ENCODE peak calls at places on chromosomes 12 and 14, in five cellular contexts. A is K562, Z is SK-N-SH, E is GM12878, H is HepG2. K is an unnamed sample.

GRCh38 chr12:46915082-46915481 is 89.3 kb upstream of the SLC38A4 start:
- DNase-seq in A (no peak), Z (no peak), E (no peak), H (no peak), K (no peak)

GRCh38 chr14:32559595-32559994 is 230.5 kb downstream of the AKAP6 start:
- DNase-seq in A (no peak), Z (no peak), E (no peak), H (no peak), K (no peak)

GRCh38 chr14:59133709-59134108 is 54.8 kb upstream of the DAAM1 start:
- DNase-seq in A (no peak), Z (no peak), E (no peak), H (no peak), K (no peak)

GRCh38 chr12:32893458-32893857 is 3.1 kb downstream of the PKP2 start:
- DNase-seq in A (no peak), Z (no peak), E (no peak), H (peak; percentile 74), K (no peak)

GRCh38 chr12:33370318-33370717 is 69.3 kb downstream of the SYT10 start:
- DNase-seq in A (no peak), Z (no peak), E (no peak), H (no peak), K (no peak)

GRCh38 chr14:43483415-43483814 is 1023.7 kb downstream of the FSCB start:
- DNase-seq in A (no peak), Z (no peak), E (no peak), H (no peak), K (no peak)

GRCh38 chr14:75470238-75470797 is 42.5 kb downstream of the JDP2 start:
- DNase-seq in A (no peak), Z (no peak), E (no peak), H (no peak), K (no peak)

GRCh38 chr14:28116716-28117115 is 649.9 kb upstream of the FOXG1 start:
- DNase-seq in A (no peak), Z (no peak), E (no peak), H (no peak), K (no peak)

GRCh38 chr12:56670836-56671235 is 17.2 kb downstream of the PTGES3 start:
- DNase-seq in A (no peak), Z (no peak), E (no peak), H (no peak), K (no peak)

DNA sequence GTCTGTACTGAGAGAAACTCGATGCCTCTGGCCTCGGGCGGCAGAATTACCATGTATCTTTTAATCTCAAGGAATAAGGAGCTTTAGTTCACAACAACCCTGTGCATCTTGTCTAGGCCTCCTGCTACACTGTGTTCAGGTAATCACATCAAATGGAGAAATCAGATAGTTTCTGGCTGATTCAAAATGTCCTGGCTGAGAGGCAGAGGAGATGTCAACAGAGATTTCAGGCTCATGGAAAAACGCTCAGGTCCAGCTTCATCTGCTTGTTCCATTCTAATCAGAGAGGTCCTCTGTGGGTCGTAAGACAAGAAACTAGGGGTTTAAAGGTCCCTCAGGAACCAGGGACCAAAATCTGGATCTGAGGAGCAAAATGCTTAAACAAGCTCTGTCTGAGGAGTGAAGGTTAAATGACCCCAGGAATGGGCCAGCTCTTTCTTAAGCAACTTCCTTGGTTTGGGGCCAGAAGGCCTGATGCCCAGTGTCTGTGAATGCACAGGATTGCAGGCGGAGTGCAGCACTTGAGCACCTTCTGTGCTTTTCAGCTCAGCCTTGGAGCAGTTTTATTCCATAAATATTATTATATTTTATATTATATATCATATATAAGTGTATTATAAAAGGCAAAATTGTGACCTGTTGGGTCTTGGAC is 170.2 kb upstream of the PRICKLE1 start:
- DNase-seq in A (no peak), Z (no peak), E (no peak), H (no peak), K (no peak)
- TF ChIP-seq YY1 in A (no peak), Z (no peak), E (no peak), H (no peak), K (no peak)

GRCh38 chr12:79302171-79302841 is 388.5 kb downstream of the PAWR start:
- DNase-seq in A (no peak), Z (no peak), E (no peak), H (no peak), K (no peak)
- H3K4me1 ChIP-seq in A (no peaks in the 10 kb centered on the region), Z (no peaks in the 10 kb centered on the region), E (no peaks in the 10 kb centered on the region), H (peaks cover 21% of the 10 kb centered on the region), K (no peaks in the 10 kb centered on the region)

GRCh38 chr14:67765192-67765834 is 51.1 kb downstream of the ZFYVE26 start:
- DNase-seq in A (no peak), Z (no peak), E (no peak), H (no peak), K (no peak)

GRCh38 chr14:67766035-67766680 is 50.2 kb downstream of the ZFYVE26 start:
- DNase-seq in A (no peak), Z (no peak), E (no peak), H (no peak), K (no peak)

GRCh38 chr14:67763158-67763822 is 53.1 kb downstream of the ZFYVE26 start:
- DNase-seq in A (no peak), Z (no peak), E (no peak), H (peak; percentile 83), K (no peak)

GRCh38 chr14:67762051-67762450 is 54.3 kb downstream of the ZFYVE26 start:
- DNase-seq in A (no peak), Z (no peak), E (no peak), H (no peak), K (no peak)

GRCh38 chr14:67764496-67764895 is 51.9 kb downstream of the ZFYVE26 start:
- DNase-seq in A (no peak), Z (no peak), E (no peak), H (no peak), K (no peak)
- TF ChIP-seq CHD2 in A (no peak), Z (no peak), E (no peak), H (no peak), K (no peak)

GRCh38 chr12:63151061-63151897 is at the start of gene AVPR1A:
- DNase-seq in A (no peak), Z (peak; percentile 9), E (no peak), H (no peak), K (peak; percentile 67)

GRCh38 chr12:63151898-63152700 is 1.1 kb upstream of the AVPR1A start:
- DNase-seq in A (peak; percentile 18), Z (peak; percentile 61), E (no peak), H (peak; percentile 32), K (peak; percentile 62)

GRCh38 chr12:63149884-63150254 is 1.1 kb downstream of the AVPR1A start:
- DNase-seq in A (no peak), Z (peak; percentile 3), E (no peak), H (no peak), K (no peak)

GRCh38 chr12:63154560-63154959 is 3.6 kb upstream of the AVPR1A start:
- DNase-seq in A (no peak), Z (no peak), E (no peak), H (no peak), K (no peak)

GRCh38 chr12:63150255-63151060 is 543 bp downstream of the AVPR1A start:
- DNase-seq in A (no peak), Z (peak; percentile 17), E (no peak), H (no peak), K (peak; percentile 83)
- TF ChIP-seq YY1 in A (no peak), Z (no peak), E (no peak), H (no peak), K (no peak)

GRCh38 chr12:29563636-29564035 is 66.2 kb upstream of the OVCH1 start:
- DNase-seq in A (no peak), Z (no peak), E (no peak), H (no peak), K (no peak)
- H3K4me1 ChIP-seq in A (no peaks in the 10 kb centered on the region), Z (no peaks in the 10 kb centered on the region), E (no peaks in the 10 kb centered on the region), H (peaks cover 6% of the 10 kb centered on the region), K (peaks cover 3% of the 10 kb centered on the region)

GRCh38 chr12:105261010-105261409 is 25.0 kb upstream of the APPL2 start:
- DNase-seq in A (no peak), Z (no peak), E (no peak), H (no peak), K (no peak)
- TF ChIP-seq CHD2 in A (no peak), Z (no peak), E (no peak), H (no peak), K (no peak)

GRCh38 chr14:54562334-54562733 is 4.6 kb upstream of the SAMD4A start:
- DNase-seq in A (no peak), Z (no peak), E (no peak), H (no peak), K (no peak)
- TF ChIP-seq YY1 in A (no peak), Z (no peak), E (no peak), H (no peak), K (no peak)

GRCh38 chr14:102538598-102539543 is 29.3 kb upstream of the ANKRD9 start:
- DNase-seq in A (peak; percentile 82), Z (peak; percentile 29), E (no peak), H (peak; percentile 81), K (no peak)
- H3K4me1 ChIP-seq in A (peaks cover 23% of the 10 kb centered on the region), Z (peaks cover 22% of the 10 kb centered on the region), E (no peaks in the 10 kb centered on the region), H (peaks cover 76% of the 10 kb centered on the region), K (no peaks in the 10 kb centered on the region)

GRCh38 chr14:61585598-61586538 is 109.4 kb upstream of the HIF1A start:
- DNase-seq in A (no peak), Z (no peak), E (no peak), H (no peak), K (no peak)
- TF ChIP-seq CHD2 in A (no peak), Z (no peak), E (no peak), H (no peak), K (no peak)

GRCh38 chr12:80041691-80042090 is 57.6 kb upstream of the OTOGL start:
- DNase-seq in A (no peak), Z (no peak), E (no peak), H (no peak), K (no peak)
- TF ChIP-seq YY1 in A (no peak), Z (no peak), E (no peak), H (no peak), K (no peak)